ENCODE peak calls at places on chromosome 16, in ten cellular contexts. N, J, C, Y, P, W, D, B, K and V are unnamed samples.

GRCh38 chr16:30155188-30155587 is 28.2 kb upstream of the CORO1A start:
- DNase-seq in J (no peak), K (no peak), B (no peak), Y (no peak), D (no peak), P (no peak), C (no peak), W (no peak), N (no peak), V (no peak)

GRCh38 chr16:82638095-82638798 is 11.5 kb downstream of the CDH13 start:
- DNase-seq in P (no peak), N (no peak), B (no peak), D (peak), Y (no peak), C (no peak), J (no peak), W (no peak), K (no peak), V (peak)

GRCh38 chr16:27993587-27993986 is 69.9 kb downstream of the GSG1L start:
- DNase-seq in K (no peak), W (no peak), N (no peak), C (no peak), B (no peak), P (no peak), Y (no peak), J (no peak), D (no peak), V (no peak)

GRCh38 chr16:73057369-73058210 is 9.7 kb upstream of the ZFHX3 start:
- DNase-seq in P (peak), Y (no peak), C (no peak), K (peak), J (no peak), N (no peak), D (no peak), B (no peak), W (no peak), V (no peak)

GRCh38 chr16:17368951-17369350 is 101.8 kb downstream of the XYLT1 start:
- DNase-seq in Y (no peak), B (no peak), J (no peak), W (no peak), D (no peak), N (no peak), K (no peak), P (no peak), C (no peak), V (no peak)

GRCh38 chr16:88831838-88832237 is 20.1 kb upstream of the APRT start:
- DNase-seq in C (no peak), J (peak), N (no peak), D (no peak), W (no peak), K (peak), P (no peak), Y (no peak), B (no peak), V (no peak)

GRCh38 chr16:79848739-79849518 is 248.4 kb upstream of the MAF start:
- DNase-seq in P (no peak), B (no peak), Y (no peak), J (no peak), D (no peak), K (no peak), W (no peak), C (no peak), N (no peak), V (no peak)

GRCh38 chr16:89175280-89176146 is 4.0 kb downstream of the CDH15 start:
- DNase-seq in K (no peak), C (peak), N (no peak), P (no peak), Y (no peak), D (no peak), J (no peak), B (no peak), W (no peak), V (no peak)

GRCh38 chr16:1771072-1771863 is at the start of gene NME3:
- DNase-seq in D (peak), B (peak), K (peak), J (no peak), P (peak), C (peak), N (peak), Y (peak), W (no peak), V (no peak)

GRCh38 chr16:79537584-79537983 is 63.0 kb downstream of the MAF start:
- DNase-seq in W (no peak), P (no peak), B (no peak), J (no peak), D (no peak), N (no peak), K (no peak), C (no peak), Y (no peak), V (no peak)

GRCh38 chr16:48526058-48526957 is 83.7 kb downstream of the N4BP1 start:
- DNase-seq in Y (no peak), J (no peak), W (no peak), D (no peak), C (no peak), K (no peak), N (no peak), B (no peak), P (peak), V (peak)

GRCh38 chr16:86751081-86752030 is 173.0 kb downstream of the FOXL1 start:
- DNase-seq in Y (no peak), C (no peak), J (peak), P (no peak), B (no peak), D (peak), W (peak), N (no peak), K (no peak), V (peak)

GRCh38 chr16:49537924-49538455 is 164.4 kb downstream of the C16orf78 start:
- DNase-seq in D (no peak), Y (no peak), N (no peak), W (no peak), K (no peak), P (no peak), B (no peak), J (no peak), C (no peak), V (no peak)

GRCh38 chr16:12092347-12092882 is 115.9 kb downstream of the SNX29 start:
- DNase-seq in W (no peak), J (no peak), B (no peak), N (no peak), Y (no peak), D (peak), K (no peak), P (no peak), C (no peak), V (peak)

GRCh38 chr16:82439678-82440293 is 187.0 kb upstream of the CDH13 start:
- DNase-seq in N (no peak), W (no peak), B (no peak), P (peak), D (no peak), C (no peak), Y (no peak), K (no peak), J (peak), V (no peak)

GRCh38 chr16:70772493-70772892 is 28.5 kb downstream of the VAC14 start:
- DNase-seq in D (peak), B (no peak), Y (no peak), C (no peak), P (no peak), W (no peak), K (no peak), N (no peak), J (no peak), V (no peak)

GRCh38 chr16:53822936-53823529 is 119.1 kb downstream of the FTO start:
- DNase-seq in B (no peak), W (no peak), Y (no peak), P (peak), K (no peak), N (no peak), D (peak), C (no peak), J (no peak), V (no peak)